ENCODE peak calls at places on chromosome 11, in six cellular contexts. S is foreskin fibroblast, Q is kidney epithelial cell, U is ascending aorta, Y is heart right ventricle, W is testis. N is an unnamed sample.

GRCh38 chr11:40958707-40959106 is 500.7 kb downstream of the LRRC4C start:
- DNase-seq in S (no peak), Q (no peak), U (no peak), Y (no peak), W (no peak), N (no peak)

GRCh38 chr11:697028-697491 is 1.4 kb downstream of the TMEM80 start:
- DNase-seq in S (peak), Q (peak), U (peak), Y (no peak), W (no peak), N (peak)

GRCh38 chr11:121340010-121340580 is 47.5 kb downstream of the SC5D start:
- DNase-seq in S (no peak), Q (no peak), U (no peak), Y (no peak), W (no peak), N (no peak)

GRCh38 chr11:120515186-120515723 is 3.7 kb downstream of the GRIK4 start:
- DNase-seq in S (no peak), Q (no peak), U (no peak), Y (no peak), W (no peak), N (no peak)

GRCh38 chr11:74116719-74117118 is 54.1 kb downstream of the C2CD3 start:
- DNase-seq in S (no peak), Q (no peak), U (no peak), Y (no peak), W (no peak), N (no peak)

GRCh38 chr11:10809373-10810199 is 860 bp upstream of the EIF4G2 start:
- DNase-seq in S (peak), Q (peak), U (no peak), Y (peak), W (peak), N (peak)

GRCh38 chr11:119134389-119134978 is 13.1 kb downstream of the HINFP start:
- DNase-seq in S (no peak), Q (no peak), U (no peak), Y (no peak), W (peak), N (no peak)

GRCh38 chr11:73350908-73351636 is 25.1 kb upstream of the RELT start:
- DNase-seq in S (peak), Q (no peak), U (peak), Y (no peak), W (peak), N (peak)

GRCh38 chr11:85774256-85775097 is 36.5 kb downstream of the SYTL2 start:
- DNase-seq in S (no peak), Q (no peak), U (no peak), Y (no peak), W (no peak), N (no peak)

GRCh38 chr11:33646629-33647028 is 54.0 kb downstream of the C11orf91 start:
- DNase-seq in S (no peak), Q (no peak), U (no peak), Y (no peak), W (no peak), N (peak)

GRCh38 chr11:46916669-46917108 is 1.7 kb downstream of the LRP4 start:
- DNase-seq in S (peak), Q (no peak), U (peak), Y (peak), W (peak), N (peak)

GRCh38 chr11:37947816-37948215 is 1349.8 kb upstream of the RAG2 start:
- DNase-seq in S (no peak), Q (no peak), U (no peak), Y (no peak), W (no peak), N (no peak)

GRCh38 chr11:16297332-16297731 is 59.0 kb downstream of the SOX6 start:
- DNase-seq in S (no peak), Q (no peak), U (no peak), Y (no peak), W (no peak), N (no peak)

GRCh38 chr11:117734596-117734995 is 62.4 kb downstream of the DSCAML1 start:
- DNase-seq in S (no peak), Q (no peak), U (no peak), Y (no peak), W (no peak), N (no peak)

GRCh38 chr11:75492181-75492820 is 33.4 kb downstream of the GDPD5 start:
- DNase-seq in S (no peak), Q (no peak), U (no peak), Y (no peak), W (no peak), N (no peak)

GRCh38 chr11:88308576-88308975 is 29.0 kb downstream of the CTSC start:
- DNase-seq in S (no peak), Q (no peak), U (no peak), Y (no peak), W (no peak), N (no peak)

GRCh38 chr11:69060005-69060404 is 11.3 kb downstream of the TPCN2 start:
- DNase-seq in S (peak), Q (no peak), U (no peak), Y (no peak), W (no peak), N (no peak)

GRCh38 chr11:70307176-70307575 is 36.7 kb downstream of the PPFIA1 start:
- DNase-seq in S (no peak), Q (no peak), U (no peak), Y (no peak), W (no peak), N (no peak)

DNA sequence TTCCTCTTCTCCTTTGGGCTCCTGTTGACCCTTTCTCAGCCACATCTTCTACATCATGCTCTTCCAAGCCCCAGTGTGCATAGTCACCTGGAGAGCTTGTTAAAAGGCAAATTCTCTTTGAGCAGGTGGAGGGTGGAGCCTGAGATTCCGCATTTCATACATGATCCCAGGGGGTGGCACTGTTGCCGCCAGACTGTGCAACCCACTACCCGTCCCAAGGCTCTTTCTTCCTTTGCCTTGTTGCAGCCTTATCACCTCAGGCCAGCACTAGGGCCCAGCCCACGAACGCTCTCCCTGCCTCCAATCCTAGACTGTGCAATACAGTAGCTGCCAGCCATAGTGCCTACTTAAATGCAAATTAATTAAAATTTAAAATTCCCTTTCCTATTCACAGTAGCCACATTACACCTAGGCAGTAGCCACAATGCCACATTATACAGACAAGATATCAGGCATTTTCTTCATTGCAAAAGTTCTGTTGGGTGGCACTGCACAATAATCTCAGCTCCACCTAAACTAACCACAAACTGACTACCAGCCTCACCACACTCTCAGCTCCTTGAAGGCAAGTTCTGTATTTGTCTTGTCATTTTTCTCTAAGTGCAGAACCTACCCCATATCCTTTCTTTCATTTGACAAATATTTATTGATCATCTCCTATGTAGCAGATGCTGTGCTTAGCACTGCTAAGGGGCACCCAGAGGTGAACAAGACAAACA is 4.6 kb upstream of the KCNJ5 start:
- DNase-seq in S (no peak), Q (no peak), U (no peak), Y (no peak), W (peak), N (no peak)
- TF ChIP-seq CTCF in S (no peak), Q (peak), U (no peak), Y (peak), W (no peak), N (no peak)

DNA sequence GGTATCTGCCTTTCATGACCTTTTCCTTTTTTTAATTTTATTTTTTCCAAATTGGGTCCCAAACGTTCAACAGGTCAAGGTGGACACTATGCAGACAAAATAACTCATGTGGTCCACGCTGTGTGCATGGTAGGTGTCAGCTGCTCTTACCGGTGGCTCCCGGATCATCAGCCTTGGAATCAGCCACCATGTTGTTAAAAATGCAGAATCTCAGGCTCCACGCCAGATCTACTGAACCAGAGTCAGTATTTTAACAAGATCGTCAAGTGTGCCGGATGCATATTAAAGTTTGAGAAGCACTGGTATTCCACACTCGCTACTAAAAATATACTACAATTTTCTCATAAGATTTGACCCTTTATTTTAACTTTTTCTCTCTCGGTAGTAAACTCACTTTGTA is 568 bp upstream of the LDLRAD3 start:
- DNase-seq in S (no peak), Q (no peak), U (no peak), Y (no peak), W (peak), N (no peak)
- H3K4me3 ChIP-seq in S (peak), Q (peak), U (peak), Y (no peak), W (peak), N (peak)

GRCh38 chr11:65859134-65859811 is 960 bp upstream of the MUS81 start:
- DNase-seq in S (peak), Q (peak), U (peak), Y (peak), W (peak), N (peak)
- TF ChIP-seq CTCF in S (peak), Q (peak), U (no peak), Y (no peak), W (peak), N (no peak)

GRCh38 chr11:126701555-126701897 is 299.0 kb downstream of the KIRREL3 start:
- DNase-seq in S (no peak), Q (no peak), U (no peak), Y (no peak), W (no peak), N (no peak)
- H3K4me3 ChIP-seq in S (no peak), Q (no peak), U (no peak), Y (no peak), W (no peak), N (no peak)

GRCh38 chr11:31233425-31233824 is 136.1 kb downstream of the DCDC1 start:
- DNase-seq in S (no peak), Q (no peak), U (no peak), Y (no peak), W (no peak), N (no peak)
- TF ChIP-seq CTCF in S (no peak), Q (peak), U (no peak), Y (no peak), W (peak), N (peak)

GRCh38 chr11:58968251-58968711 is 29.0 kb downstream of the GLYATL1 start:
- DNase-seq in S (no peak), Q (no peak), U (no peak), Y (no peak), W (peak), N (peak)
- H3K4me3 ChIP-seq in S (no peak), Q (no peak), U (no peak), Y (no peak), W (no peak), N (peak)

N was measured in AG10803.